ENCODE peak calls at places on chromosomes 2 and 18, in six cellular contexts. I is tibial artery, G is endodermal cell, C is lower leg skin, E is esophagus squamous epithelium, Q is OCI-LY7. T is an unnamed sample.

GRCh38 chr2:73111300-73112025 is 1.3 kb downstream of the RAB11FIP5 start:
- DNase-seq in E (no peak), I (peak), C (no peak), Q (no peak), G (peak), T (no peak)

GRCh38 chr2:120763516-120763915 is 27.8 kb downstream of the GLI2 start:
- DNase-seq in G (peak), Q (no peak), E (no peak), I (peak), C (no peak), T (peak)

GRCh38 chr2:74942263-74942662 is 16.2 kb upstream of the POLE4 start:
- DNase-seq in I (no peak), G (no peak), C (no peak), Q (no peak), E (no peak), T (no peak)

GRCh38 chr18:77058186-77058847 is 74.3 kb downstream of the MBP start:
- DNase-seq in Q (no peak), I (peak), E (no peak), C (no peak), G (no peak), T (no peak)

GRCh38 chr2:66445781-66446177 is 10.9 kb downstream of the MEIS1 start:
- DNase-seq in G (peak), I (no peak), Q (no peak), E (no peak), C (no peak), T (no peak)

GRCh38 chr18:75483662-75484061 is 56.2 kb upstream of the SMIM21 start:
- DNase-seq in G (no peak), Q (no peak), I (no peak), E (no peak), C (no peak), T (no peak)

GRCh38 chr18:58605027-58606020 is 23.6 kb downstream of the ALPK2 start:
- DNase-seq in C (no peak), E (no peak), Q (no peak), G (peak), I (no peak), T (no peak)

GRCh38 chr2:189291460-189291859 is 111.9 kb upstream of the COL5A2 start:
- DNase-seq in Q (no peak), C (no peak), I (no peak), G (no peak), E (no peak), T (no peak)

GRCh38 chr2:120579916-120580685 is 155.6 kb upstream of the GLI2 start:
- DNase-seq in E (no peak), G (no peak), C (no peak), I (no peak), Q (no peak), T (no peak)

GRCh38 chr18:58806826-58807714 is 57.6 kb upstream of the ZNF532 start:
- DNase-seq in E (no peak), G (no peak), Q (no peak), C (no peak), I (no peak), T (no peak)

GRCh38 chr2:181465686-181466375 is 8.6 kb downstream of the ITGA4 start:
- DNase-seq in G (no peak), E (no peak), I (no peak), C (no peak), Q (no peak), T (no peak)

GRCh38 chr2:118711603-118712002 is 135.8 kb downstream of the EN1 start:
- DNase-seq in G (no peak), I (no peak), E (no peak), C (no peak), Q (no peak), T (no peak)

GRCh38 chr18:79487198-79488165 is 91.8 kb downstream of the NFATC1 start:
- DNase-seq in C (no peak), I (peak), E (no peak), G (no peak), Q (no peak), T (no peak)

DNA sequence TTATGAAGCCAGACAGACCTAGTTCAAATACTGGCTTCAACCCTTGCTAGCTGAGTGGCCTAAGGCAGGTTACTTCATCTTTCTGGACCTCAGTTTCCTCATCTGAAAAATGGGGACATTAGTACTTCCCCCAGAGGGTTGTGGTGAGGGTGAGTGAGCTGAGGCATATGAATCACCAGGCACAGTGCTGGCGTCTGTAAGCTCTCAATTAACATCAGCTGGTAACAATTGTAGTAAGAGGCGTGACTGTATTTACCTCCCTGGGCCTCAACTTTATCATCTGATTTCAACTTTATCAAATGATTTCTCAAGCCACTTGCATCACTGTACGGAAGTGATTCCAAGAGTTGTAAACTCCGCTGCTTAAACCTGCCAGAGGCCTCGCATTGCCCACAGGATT is 53.6 kb upstream of the PKDCC start:
- DNase-seq in I (no peak), Q (no peak), E (no peak), G (no peak), C (peak), T (no peak)
- H3K4me3 ChIP-seq in I (no peak), Q (no peak), E (no peak), G (peak), C (no peak), T (no peak)

GRCh38 chr2:160068906-160069305 is 6.5 kb upstream of the PLA2R1 start:
- DNase-seq in C (no peak), I (no peak), G (no peak), Q (no peak), E (no peak), T (no peak)
- H3K4me3 ChIP-seq in C (no peak), I (no peak), G (no peak), Q (no peak), E (no peak), T (no peak)

DNA sequence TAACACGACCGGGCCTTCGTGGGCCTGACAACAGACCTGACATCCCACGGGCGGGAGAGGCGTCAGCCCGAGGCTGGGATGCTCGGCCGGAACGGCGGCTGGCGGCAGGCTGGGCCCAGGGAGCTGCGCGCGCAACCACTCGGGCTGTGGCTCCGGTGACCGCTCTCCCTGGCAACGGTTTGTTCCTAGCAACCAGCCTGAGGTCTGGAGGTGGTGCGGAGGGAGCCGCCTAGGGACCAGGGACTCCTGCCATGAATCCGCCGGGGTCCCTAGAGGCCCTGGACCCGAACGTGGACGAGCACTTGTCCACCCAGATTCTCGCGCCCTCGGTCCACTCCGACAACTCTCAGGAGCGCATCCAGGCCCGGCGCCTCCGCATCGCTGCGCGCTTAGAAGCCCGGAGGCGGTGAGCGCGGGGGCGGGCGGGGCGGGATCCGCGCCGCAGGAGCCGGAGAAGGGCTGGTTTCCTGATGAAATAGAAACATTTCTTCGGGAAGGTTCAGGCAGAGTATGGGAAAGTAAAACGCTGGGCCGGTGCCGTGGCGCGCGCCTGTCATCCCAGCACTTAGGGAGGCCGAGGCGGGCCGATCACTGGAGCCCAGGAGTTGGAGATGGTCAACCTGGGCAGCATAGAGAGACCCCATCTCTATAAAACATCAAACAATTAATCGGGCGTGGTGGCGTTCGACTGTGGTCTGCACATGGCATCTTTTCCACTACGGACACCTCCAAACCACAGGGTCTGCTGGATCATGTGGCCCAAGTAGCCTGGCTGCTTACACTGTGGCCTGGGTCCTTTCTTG is at the start of gene DRC1:
- DNase-seq in E (no peak), C (no peak), Q (no peak), I (no peak), G (peak), T (no peak)
- H3K4me3 ChIP-seq in E (peak), C (no peak), Q (no peak), I (no peak), G (peak), T (peak)

DNA sequence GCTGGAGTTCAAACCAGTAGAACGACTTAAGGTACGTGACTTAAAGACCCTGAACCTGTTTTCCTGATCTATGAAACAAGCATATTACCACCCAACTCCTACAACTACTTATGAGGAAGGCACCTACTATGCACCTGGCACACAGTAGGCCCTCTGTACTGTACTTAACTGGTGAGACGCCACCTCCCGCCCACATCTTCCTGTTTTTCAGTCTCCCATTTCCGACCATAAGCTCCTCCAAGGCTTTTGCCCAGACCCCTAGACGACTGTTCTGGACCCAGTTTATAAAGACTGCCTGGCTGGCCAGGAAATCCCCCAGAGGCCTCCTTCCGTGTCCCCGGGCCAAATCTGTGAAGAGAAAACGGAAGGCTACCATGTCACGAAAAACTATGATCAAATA is 1.5 kb downstream of the GALNT14 start:
- DNase-seq in Q (peak), E (no peak), I (no peak), G (no peak), C (no peak), T (no peak)
- H3K4me3 ChIP-seq in Q (peak), E (peak), I (no peak), G (no peak), C (no peak), T (peak)

GRCh38 chr2:8527676-8528075 is 154.2 kb upstream of the ID2 start:
- DNase-seq in E (no peak), I (no peak), Q (no peak), C (no peak), G (no peak), T (no peak)

GRCh38 chr2:8525236-8525581 is 156.6 kb upstream of the ID2 start:
- DNase-seq in E (no peak), G (no peak), I (no peak), C (no peak), Q (no peak), T (no peak)

GRCh38 chr2:8526403-8526696 is 155.5 kb upstream of the ID2 start:
- DNase-seq in E (no peak), C (no peak), Q (no peak), I (no peak), G (no peak), T (no peak)

GRCh38 chr2:8525582-8526402 is 156.1 kb upstream of the ID2 start:
- DNase-seq in G (peak), C (peak), Q (peak), E (no peak), I (peak), T (no peak)

DNA sequence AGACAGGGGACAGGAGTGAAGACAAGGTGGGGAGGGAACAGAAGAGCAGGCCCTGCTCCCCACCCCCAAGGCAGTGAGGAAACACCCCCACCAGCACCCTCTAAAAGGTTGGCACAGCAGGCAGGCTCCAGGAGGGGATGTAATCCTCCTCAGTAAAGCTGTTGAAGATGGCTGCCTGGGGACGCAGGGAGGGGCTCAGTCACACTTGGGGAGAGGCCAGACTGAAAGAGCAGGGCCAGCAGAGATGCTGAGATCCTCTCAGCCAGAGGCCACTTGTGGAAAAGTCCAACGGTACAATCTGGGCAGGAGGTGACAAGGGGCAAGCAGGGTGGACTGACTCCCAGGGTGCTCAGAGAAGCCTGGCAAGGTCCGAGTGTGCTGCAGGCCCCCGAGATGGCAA is 154.8 kb upstream of the ID2 start:
- DNase-seq in G (no peak), E (no peak), C (no peak), Q (no peak), I (no peak), T (no peak)
- H3K4me3 ChIP-seq in G (no peak), E (no peak), C (no peak), Q (peak), I (no peak), T (no peak)

T was measured in coronary artery.